ENCODE peak calls at places on chromosomes 16 and 17, in eight cellular contexts. U is body of pancreas, M is uterus, H is astrocyte of the spinal cord, J is GM13977, L is retinal pigment epithelial cell, C is osteocyte, Y is nephron progenitor cell. I is an unnamed sample.

GRCh38 chr16:85564277-85565051 is 48.7 kb upstream of the GSE1 start:
- DNase-seq in H (no peak), Y (no peak), U (no peak), L (no peak), M (no peak), C (no peak), J (peak; percentile 45), I (no peak)

GRCh38 chr16:56625140-56625942 is at the start of gene MT1E:
- DNase-seq in J (no peak), L (no peak), H (peak; percentile 80), M (peak; percentile 63), Y (peak; percentile 46), U (peak; percentile 91), C (no peak), I (no peak)

GRCh38 chr17:32575865-32576264 is 89.1 kb downstream of the CDK5R1 start:
- DNase-seq in Y (no peak), J (no peak), H (no peak), L (no peak), U (no peak), M (no peak), C (no peak), I (no peak)

GRCh38 chr16:17832738-17833137 is 362.0 kb upstream of the XYLT1 start:
- DNase-seq in J (no peak), C (no peak), Y (no peak), U (no peak), H (no peak), L (no peak), M (no peak), I (no peak)

GRCh38 chr17:69059458-69060205 is 1.1 kb downstream of the ABCA9 start:
- DNase-seq in C (no peak), J (no peak), U (no peak), L (no peak), Y (no peak), M (no peak), H (peak; percentile 59), I (no peak)

GRCh38 chr17:76524598-76525512 is 12.7 kb downstream of the CYGB start:
- DNase-seq in J (no peak), L (no peak), U (peak; percentile 81), H (no peak), C (no peak), Y (no peak), M (no peak), I (no peak)

GRCh38 chr16:74325331-74325730 is 28.7 kb downstream of the PSMD7 start:
- DNase-seq in L (no peak), Y (no peak), H (no peak), U (no peak), M (no peak), J (no peak), C (no peak), I (no peak)

GRCh38 chr16:67036323-67036741 is 7.4 kb downstream of the CBFB start:
- DNase-seq in M (no peak), L (no peak), H (no peak), Y (no peak), C (no peak), U (peak; percentile 35), J (no peak), I (no peak)

GRCh38 chr16:64469906-64470702 is 651.8 kb downstream of the CDH11 start:
- DNase-seq in M (no peak), L (no peak), J (no peak), C (no peak), Y (no peak), U (no peak), H (peak; percentile 49), I (no peak)

GRCh38 chr17:61409301-61410099 is 9.9 kb downstream of the TBX2 start:
- DNase-seq in L (no peak), H (no peak), J (peak; percentile 79), U (peak; percentile 55), C (no peak), M (peak; percentile 78), Y (peak; percentile 79), I (peak; percentile 69)
- TF ChIP-seq CTCF in L (peak; percentile 42), H (peak; percentile 53), J (peak; percentile 64), U (peak; percentile 70), C (peak; percentile 60), M (peak; percentile 18), Y (peak; percentile 10), I (peak; percentile 48)

DNA sequence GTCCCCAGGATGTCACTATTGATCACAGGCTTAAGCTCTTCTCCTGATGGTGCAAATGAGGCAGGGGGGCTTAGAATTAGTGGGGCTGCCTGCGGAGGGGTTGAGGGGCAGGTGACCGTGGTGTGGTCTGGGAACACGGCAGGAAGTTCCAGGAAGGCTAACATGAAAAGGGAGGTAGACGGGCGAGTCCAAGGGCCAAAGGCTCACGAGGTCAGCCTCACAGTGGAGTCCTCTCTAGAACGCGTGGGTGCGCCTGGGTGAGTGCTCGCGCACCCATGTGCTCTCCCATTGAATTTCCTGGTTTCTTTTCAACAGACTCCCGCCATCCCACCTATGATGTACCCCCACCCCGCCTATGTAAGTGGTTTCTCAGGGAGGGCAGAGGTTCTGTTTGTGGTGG is 15.2 kb downstream of the LGALS9 start:
- DNase-seq in C (no peak), Y (no peak), U (no peak), L (no peak), J (no peak), M (no peak), H (no peak), I (no peak)
- TF ChIP-seq CTCF in C (no peak), Y (no peak), U (no peak), L (no peak), J (no peak), M (no peak), H (no peak), I (no peak)

DNA sequence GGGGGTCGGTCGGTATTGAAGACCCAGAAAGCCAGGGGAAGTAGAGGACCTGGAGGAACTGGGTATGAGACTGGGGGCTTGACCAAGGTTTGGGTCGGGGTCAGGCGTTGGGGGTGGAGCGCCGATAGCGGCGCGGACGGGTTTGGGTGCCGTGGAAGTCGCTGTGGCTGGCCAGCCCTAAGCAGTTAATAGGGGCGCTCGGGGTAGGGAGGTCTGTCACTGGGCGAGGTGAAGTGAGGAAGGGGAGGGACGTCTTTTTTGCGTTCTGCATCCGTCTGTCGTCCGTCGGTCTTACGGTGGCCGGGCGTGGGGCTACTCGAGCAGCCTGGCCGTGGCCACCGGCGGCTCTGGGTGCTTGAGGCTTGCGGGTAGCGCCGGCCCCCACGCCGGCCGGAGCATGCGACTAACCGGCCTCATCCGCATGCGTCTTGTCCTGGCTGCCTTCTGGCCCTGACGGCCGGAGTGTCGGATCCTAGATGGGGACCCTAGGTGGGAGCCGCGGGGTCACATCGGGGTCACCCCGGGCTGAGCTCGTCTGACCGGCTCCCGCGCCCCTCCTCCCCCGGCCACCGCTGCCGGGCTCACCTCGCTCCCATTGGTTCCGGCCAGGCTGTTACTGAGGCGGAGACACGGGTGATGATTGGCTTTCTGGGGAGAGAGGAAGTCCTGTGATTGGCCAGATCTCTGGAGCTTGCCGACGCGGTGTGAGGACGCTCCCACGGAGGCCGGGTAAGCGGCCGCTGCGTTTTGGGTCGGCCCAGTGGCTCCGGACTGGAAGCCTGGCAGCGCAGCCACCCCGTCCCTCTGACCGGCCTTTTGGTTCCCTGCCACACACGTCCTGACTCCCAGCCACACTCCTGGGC is 10.3 kb upstream of the TMEM88 start:
- DNase-seq in J (peak; percentile 96), L (peak; percentile 83), M (peak; percentile 87), C (peak; percentile 92), Y (peak; percentile 81), H (peak; percentile 93), U (peak; percentile 92), I (peak; percentile 92)
- TF ChIP-seq CTCF in J (no peak), L (no peak), M (no peak), C (no peak), Y (no peak), H (no peak), U (no peak), I (no peak)

DNA sequence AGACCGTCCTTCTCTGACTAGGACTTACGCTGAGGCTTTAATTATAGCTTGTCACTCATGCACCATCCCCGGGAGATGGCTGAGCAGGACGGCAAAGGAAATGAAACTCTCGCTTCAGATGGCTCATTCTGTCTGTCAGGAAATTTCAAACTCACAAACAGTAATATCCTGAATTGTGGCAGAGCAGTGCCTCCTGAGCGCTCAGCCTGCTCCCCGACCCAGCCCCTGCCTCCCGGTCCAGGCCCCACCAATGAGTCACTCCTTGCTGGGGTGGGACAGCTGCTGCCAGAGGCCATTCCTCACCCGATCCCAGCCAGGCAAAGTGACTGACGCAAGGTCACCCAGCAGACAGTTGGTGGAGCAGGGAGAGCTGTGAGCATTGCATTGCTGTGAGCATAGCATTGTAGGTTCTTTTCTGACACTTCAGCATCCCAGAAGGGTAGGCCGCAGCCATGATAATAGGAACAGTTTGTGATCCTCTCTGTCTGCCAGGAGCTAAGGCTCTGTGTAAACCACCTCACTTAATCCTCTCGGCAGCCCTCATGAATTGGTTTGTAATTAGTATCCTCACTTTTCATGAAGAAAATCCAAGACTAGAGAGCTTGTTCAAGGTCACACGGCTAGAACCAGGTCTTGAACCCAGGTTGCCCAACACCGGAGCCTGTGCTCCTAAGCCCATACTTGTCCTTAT is 20.9 kb downstream of the CCDC182 start:
- DNase-seq in Y (no peak), C (no peak), L (no peak), M (no peak), U (no peak), J (peak; percentile 28), H (no peak), I (peak; percentile 60)
- TF ChIP-seq CTCF in Y (no peak), C (no peak), L (no peak), M (no peak), U (no peak), J (no peak), H (no peak), I (no peak)

DNA sequence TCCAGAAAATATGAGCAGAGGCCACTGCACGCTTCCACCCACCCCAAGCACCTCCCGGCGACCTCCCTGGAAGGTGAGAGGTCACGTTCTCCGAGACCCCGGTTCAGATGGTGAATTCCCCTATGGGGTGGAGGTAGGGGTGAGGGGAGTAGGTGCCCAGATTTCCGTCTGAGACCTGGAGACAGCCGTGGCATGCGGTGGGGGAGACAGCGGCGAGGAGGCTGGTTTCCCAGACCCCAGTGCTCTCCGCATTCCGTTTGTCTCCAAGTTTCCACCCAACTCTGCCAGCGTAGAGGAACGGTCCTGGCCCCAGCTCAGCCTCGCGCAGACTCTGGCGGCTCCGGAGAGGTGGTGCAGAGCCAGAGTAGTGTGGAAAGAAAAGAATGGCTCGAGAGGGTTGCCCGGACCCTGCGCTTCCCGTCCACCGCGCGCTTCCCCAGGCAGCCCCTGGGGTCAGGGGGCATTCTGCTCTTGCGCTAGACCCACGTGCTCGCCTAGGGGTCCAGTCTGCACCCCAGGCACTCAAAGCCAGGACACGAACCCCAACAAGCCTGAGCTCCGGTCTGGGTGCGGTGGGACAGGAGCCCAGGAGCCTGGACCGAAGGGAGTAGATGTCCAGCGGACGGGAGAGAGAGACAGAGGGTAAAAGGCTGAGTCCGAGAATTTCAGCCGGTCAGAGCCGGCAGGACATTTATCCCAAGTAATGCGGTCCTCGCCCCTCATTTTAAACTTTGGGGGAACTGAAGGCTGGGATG is 3.9 kb downstream of the PMP22 start:
- DNase-seq in Y (peak; percentile 62), U (peak; percentile 55), L (no peak), C (peak; percentile 87), H (peak; percentile 61), J (peak; percentile 33), M (peak; percentile 60), I (no peak)
- TF ChIP-seq CTCF in Y (peak; percentile 14), U (no peak), L (no peak), C (no peak), H (peak; percentile 27), J (no peak), M (no peak), I (no peak)

I was measured in GM10248.